ENCODE peak calls at places on chromosome 19, in six cellular contexts. E is hepatocyte, X is aorta, T is A549, V is AG04450, H is RWPE1. N is an unnamed sample.

GRCh38 chr19:55640577-55641375 is at the start of gene ZNF580:
- DNase-seq in E (peak), X (peak), T (peak), V (no peak), H (peak), N (peak)

GRCh38 chr19:17323973-17324327 is 10.7 kb downstream of the ANO8 start:
- DNase-seq in E (no peak), X (no peak), T (no peak), V (no peak), H (no peak), N (no peak)

GRCh38 chr19:54207908-54208783 is 7.5 kb downstream of the RPS9 start:
- DNase-seq in E (peak), X (peak), T (no peak), V (no peak), H (no peak), N (peak)

GRCh38 chr19:31126236-31126635 is 223.0 kb downstream of the TSHZ3 start:
- DNase-seq in E (no peak), X (no peak), T (no peak), V (no peak), H (no peak), N (peak)

GRCh38 chr19:33152178-33152577 is 20.3 kb downstream of the WDR88 start:
- DNase-seq in E (no peak), X (no peak), T (no peak), V (no peak), H (no peak), N (no peak)

GRCh38 chr19:49014870-49015255 is 2.0 kb downstream of the LHB start:
- DNase-seq in E (no peak), X (no peak), T (no peak), V (no peak), H (no peak), N (no peak)

GRCh38 chr19:14159059-14159458 is 22.7 kb upstream of the ASF1B start:
- DNase-seq in E (no peak), X (no peak), T (no peak), V (no peak), H (no peak), N (no peak)

GRCh38 chr19:41864374-41864773 is 4.3 kb downstream of the RPS19 start:
- DNase-seq in E (no peak), X (no peak), T (no peak), V (no peak), H (no peak), N (no peak)

GRCh38 chr19:54275951-54276350 is 5.0 kb downstream of the LILRB2 start:
- DNase-seq in E (no peak), X (no peak), T (no peak), V (no peak), H (no peak), N (no peak)

GRCh38 chr19:49872245-49873148 is 4.7 kb downstream of the AKT1S1 start:
- DNase-seq in E (no peak), X (no peak), T (no peak), V (no peak), H (no peak), N (no peak)

GRCh38 chr19:4689403-4689802 is 19.3 kb upstream of the MYDGF start:
- DNase-seq in E (no peak), X (no peak), T (no peak), V (no peak), H (no peak), N (no peak)

GRCh38 chr19:33813391-33814101 is 16.9 kb downstream of the KCTD15 start:
- DNase-seq in E (no peak), X (peak), T (no peak), V (no peak), H (no peak), N (no peak)

GRCh38 chr19:15463865-15464371 is 426 bp downstream of the RASAL3 start:
- DNase-seq in E (no peak), X (no peak), T (no peak), V (no peak), H (no peak), N (peak)

GRCh38 chr19:48342841-48343540 is 17.6 kb downstream of the EMP3 start:
- DNase-seq in E (no peak), X (no peak), T (peak), V (no peak), H (peak), N (no peak)

GRCh38 chr19:11138659-11139526 is 16.7 kb downstream of the SPC24 start:
- DNase-seq in E (peak), X (peak), T (peak), V (no peak), H (peak), N (no peak)

GRCh38 chr19:4541114-4541805 is 1.4 kb upstream of the LRG1 start:
- DNase-seq in E (no peak), X (no peak), T (no peak), V (no peak), H (no peak), N (no peak)

GRCh38 chr19:35027009-35027408 is 3.3 kb upstream of the SCN1B start:
- DNase-seq in E (no peak), X (no peak), T (no peak), V (no peak), H (no peak), N (no peak)

GRCh38 chr19:35459414-35460082 is 11.5 kb downstream of the FFAR2 start:
- DNase-seq in E (peak), X (peak), T (no peak), V (no peak), H (no peak), N (no peak)

GRCh38 chr19:9793051-9793591 is 24.6 kb upstream of the ZNF846 start:
- DNase-seq in E (peak), X (peak), T (no peak), V (no peak), H (no peak), N (peak)

GRCh38 chr19:23785982-23786381 is 27.3 kb upstream of the ZNF681 start:
- DNase-seq in E (no peak), X (no peak), T (no peak), V (no peak), H (no peak), N (no peak)

GRCh38 chr19:3565177-3565576 is 7.6 kb upstream of the HMG20B start:
- DNase-seq in E (peak), X (no peak), T (peak), V (no peak), H (no peak), N (no peak)

GRCh38 chr19:5155586-5156210 is 184.9 kb downstream of the PTPRS start:
- DNase-seq in E (no peak), X (peak), T (no peak), V (no peak), H (no peak), N (no peak)

GRCh38 chr19:51931921-51932320 is 4.6 kb downstream of the ZNF613 start:
- DNase-seq in E (no peak), X (no peak), T (no peak), V (no peak), H (no peak), N (no peak)

GRCh38 chr19:10690351-10690781 is 10.9 kb upstream of the QTRT1 start:
- DNase-seq in E (no peak), X (no peak), T (no peak), V (no peak), H (no peak), N (no peak)

GRCh38 chr19:35791814-35792279 is 16.5 kb downstream of the ARHGAP33 start:
- DNase-seq in E (no peak), X (no peak), T (no peak), V (no peak), H (no peak), N (no peak)

GRCh38 chr19:37999309-38000213 is 92.6 kb downstream of the SIPA1L3 start:
- DNase-seq in E (no peak), X (no peak), T (peak), V (peak), H (peak), N (no peak)

GRCh38 chr19:18450934-18451836 is 13.3 kb upstream of the ISYNA1 start:
- DNase-seq in E (peak), X (peak), T (no peak), V (no peak), H (peak), N (peak)

GRCh38 chr19:51691122-51692064 is 1.7 kb upstream of the SPACA6 start:
- DNase-seq in E (peak), X (no peak), T (no peak), V (no peak), H (no peak), N (no peak)

GRCh38 chr19:21850636-21851255 is 14.8 kb upstream of the ZNF43 start:
- DNase-seq in E (no peak), X (no peak), T (no peak), V (no peak), H (no peak), N (no peak)

GRCh38 chr19:50556236-50557008 is 11.8 kb downstream of the LRRC4B start:
- DNase-seq in E (peak), X (peak), T (peak), V (peak), H (peak), N (peak)

GRCh38 chr19:4425531-4425930 is 23.1 kb downstream of the CHAF1A start:
- DNase-seq in E (no peak), X (no peak), T (no peak), V (peak), H (no peak), N (no peak)

GRCh38 chr19:34253711-34254551 is 423 bp upstream of the GARRE1 start:
- DNase-seq in E (peak), X (peak), T (no peak), V (no peak), H (peak), N (peak)

DNA sequence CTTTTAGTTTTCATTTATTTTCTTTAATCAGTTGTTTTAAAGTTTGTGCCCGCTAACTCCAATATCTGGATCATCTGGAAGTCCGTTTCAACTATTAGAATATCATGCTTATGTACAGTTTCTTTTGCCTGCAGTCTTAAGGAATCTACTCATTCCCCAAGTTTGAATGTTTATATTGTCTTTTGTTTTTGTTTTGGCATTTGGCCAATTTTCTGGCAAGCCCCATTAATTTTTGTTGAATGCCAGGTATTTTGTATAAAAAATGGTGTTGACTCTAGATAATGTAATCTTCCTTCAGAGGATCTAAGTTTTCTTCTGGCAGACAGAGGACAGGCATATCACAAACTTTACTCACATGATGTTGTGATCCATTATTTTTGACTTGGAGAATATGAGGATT is 11.1 kb upstream of the ZNF235 start:
- DNase-seq in E (no peak), X (no peak), T (no peak), V (no peak), H (no peak), N (no peak)
- H3K27ac ChIP-seq in E (no peak), X (no peak), T (no peak), V (no peak), H (no peak), N (no peak)

DNA sequence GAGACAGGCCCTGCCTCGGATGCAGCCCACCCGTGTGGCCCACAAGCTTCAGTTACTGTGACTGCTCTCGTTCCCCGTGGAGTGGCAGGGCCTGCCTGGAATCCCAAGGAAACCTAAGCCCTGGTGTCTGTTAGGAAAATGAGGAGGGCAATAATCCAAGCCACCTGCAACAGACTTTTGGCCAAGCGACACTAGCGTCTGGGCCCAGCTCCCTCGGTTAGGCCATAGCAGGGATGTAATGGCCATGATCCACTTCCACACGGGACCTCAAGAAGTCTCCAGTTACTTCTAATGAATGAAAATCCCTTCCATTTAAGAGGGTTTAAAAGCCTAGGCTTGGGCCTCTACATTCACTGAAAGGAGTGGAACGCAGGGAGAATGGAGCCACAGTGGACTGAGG is 8.9 kb downstream of the ZC3H4 start:
- DNase-seq in E (no peak), X (no peak), T (no peak), V (no peak), H (no peak), N (no peak)
- H3K27ac ChIP-seq in E (no peak), X (no peak), T (no peak), V (no peak), H (no peak), N (no peak)

DNA sequence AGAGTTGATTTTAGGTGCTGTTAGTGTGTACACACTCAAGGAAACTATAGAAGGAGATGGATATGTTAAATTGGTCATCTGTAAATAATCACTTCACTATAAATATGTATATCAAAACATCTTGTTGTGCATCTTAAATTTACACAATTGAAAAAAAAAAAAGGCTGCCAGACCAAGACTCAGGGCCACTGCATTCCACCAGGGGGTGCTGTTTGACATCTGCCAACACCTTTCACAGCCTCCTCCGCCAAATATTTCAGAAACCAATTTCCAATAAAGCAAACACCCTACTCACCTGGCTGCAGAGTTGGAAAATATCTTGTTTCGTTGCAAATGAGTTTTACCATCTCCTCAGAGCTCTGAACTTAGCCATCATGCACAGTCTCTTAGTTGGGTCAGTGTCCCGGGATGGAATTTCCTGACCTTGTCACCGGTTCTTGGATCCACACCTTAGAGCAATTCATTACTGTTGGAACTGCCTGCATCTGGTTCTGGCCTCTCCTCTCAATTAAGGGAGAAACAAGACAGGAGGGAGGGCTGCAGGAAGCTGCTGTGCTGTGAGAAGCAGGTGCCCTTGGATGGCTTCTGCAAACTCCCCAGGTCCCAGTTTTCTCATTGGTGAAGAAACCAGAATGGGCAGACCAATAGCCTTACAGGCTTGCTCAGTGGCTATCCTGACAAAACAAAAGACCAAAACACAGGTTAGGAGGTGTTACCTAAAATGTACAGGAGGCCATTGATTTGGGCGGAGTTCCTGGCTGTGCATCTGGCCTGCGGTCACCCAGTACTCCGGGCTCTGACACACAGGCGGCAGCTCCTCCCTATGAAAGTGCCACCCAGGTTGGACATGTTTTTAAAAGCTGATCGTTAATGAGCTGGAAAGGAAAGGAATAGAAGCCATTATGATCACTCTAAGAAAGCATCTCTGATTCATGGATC is 746.6 kb downstream of the UQCRFS1 start:
- DNase-seq in E (peak), X (no peak), T (peak), V (no peak), H (no peak), N (peak)
- H3K27ac ChIP-seq in E (no peak), X (no peak), T (no peak), V (no peak), H (no peak), N (no peak)

GRCh38 chr19:821228-821975 is at the start of gene PLPPR3:
- DNase-seq in E (peak), X (peak), T (no peak), V (no peak), H (no peak), N (no peak)
- H3K27ac ChIP-seq in E (no peak), X (no peak), T (peak), V (no peak), H (no peak), N (no peak)

GRCh38 chr19:6579450-6580178 is 11.3 kb downstream of the CD70 start:
- DNase-seq in E (no peak), X (no peak), T (no peak), V (no peak), H (no peak), N (no peak)

GRCh38 chr19:6586056-6586455 is 4.9 kb downstream of the CD70 start:
- DNase-seq in E (no peak), X (no peak), T (no peak), V (no peak), H (no peak), N (no peak)

GRCh38 chr19:6577410-6578125 is 13.4 kb downstream of the CD70 start:
- DNase-seq in E (no peak), X (no peak), T (no peak), V (no peak), H (peak), N (no peak)

GRCh38 chr19:6576869-6577281 is 14.1 kb downstream of the CD70 start:
- DNase-seq in E (no peak), X (no peak), T (no peak), V (no peak), H (no peak), N (no peak)

GRCh38 chr19:6580313-6580712 is 10.6 kb downstream of the CD70 start:
- DNase-seq in E (no peak), X (no peak), T (peak), V (no peak), H (peak), N (no peak)
- H3K27ac ChIP-seq in E (no peak), X (no peak), T (peak), V (no peak), H (peak), N (no peak)

GRCh38 chr19:45531349-45531748 is 24.1 kb downstream of the VASP start:
- DNase-seq in E (no peak), X (no peak), T (no peak), V (no peak), H (no peak), N (no peak)
- H3K27ac ChIP-seq in E (no peak), X (no peak), T (no peak), V (no peak), H (no peak), N (no peak)

GRCh38 chr19:45958763-45959516 is 14.7 kb downstream of the NOVA2 start:
- DNase-seq in E (no peak), X (no peak), T (no peak), V (no peak), H (no peak), N (no peak)
- H3K27ac ChIP-seq in E (no peak), X (no peak), T (no peak), V (no peak), H (no peak), N (no peak)

GRCh38 chr19:47241919-47242644 is 11.1 kb upstream of the BBC3 start:
- DNase-seq in E (no peak), X (no peak), T (no peak), V (no peak), H (no peak), N (no peak)
- H3K27ac ChIP-seq in E (no peak), X (no peak), T (peak), V (no peak), H (peak), N (no peak)

N was measured in small intestine.